ENCODE peak calls at places on chromosomes 11 and 22, in nine cellular contexts. I, D, J, W, G, S, N, F and Q are unnamed samples.
A peak's percentile ranks its signal among the peaks of the same experiment; 100 is the strongest.

GRCh38 chr22:23534201-23534850 is 45.8 kb downstream of the IGLL1 start:
- DNase-seq in N (no peak), D (no peak), F (no peak), W (no peak), I (no peak), G (no peak), J (no peak), S (no peak), Q (no peak)

GRCh38 chr11:122642971-122643370 is 12.6 kb upstream of the UBASH3B start:
- DNase-seq in S (peak; percentile 65), I (no peak), F (no peak), W (no peak), D (peak; percentile 60), N (peak; percentile 57), J (no peak), G (no peak), Q (no peak)

GRCh38 chr11:95544095-95544795 is 245.3 kb downstream of the FAM76B start:
- DNase-seq in N (peak; percentile 57), G (no peak), W (no peak), D (peak; percentile 66), I (no peak), F (no peak), J (no peak), S (peak; percentile 37), Q (no peak)

GRCh38 chr11:64745219-64745522 is 1.2 kb upstream of the RASGRP2 start:
- DNase-seq in N (no peak), I (peak; percentile 70), S (no peak), G (peak; percentile 72), D (no peak), J (peak; percentile 92), W (no peak), F (peak; percentile 71), Q (peak; percentile 54)

GRCh38 chr11:36793542-36793926 is 195.5 kb upstream of the RAG2 start:
- DNase-seq in F (no peak), I (peak; percentile 45), J (no peak), G (no peak), S (no peak), W (no peak), N (no peak), D (no peak), Q (no peak)

GRCh38 chr11:14042686-14043440 is 80.3 kb downstream of the SPON1 start:
- DNase-seq in J (no peak), W (no peak), S (no peak), I (no peak), N (no peak), F (no peak), D (no peak), G (no peak), Q (no peak)

GRCh38 chr22:21041937-21042336 is 3.8 kb upstream of the LRRC74B start:
- DNase-seq in J (no peak), I (no peak), S (peak; percentile 70), F (no peak), W (no peak), D (peak; percentile 68), G (no peak), N (peak; percentile 76), Q (no peak)

GRCh38 chr11:128903248-128904041 is 12.3 kb downstream of the KCNJ5 start:
- DNase-seq in F (no peak), W (no peak), D (peak; percentile 91), S (no peak), J (no peak), N (peak; percentile 59), G (no peak), I (peak; percentile 79), Q (peak; percentile 27)

GRCh38 chr22:23762866-23763578 is at the start of gene C22orf15:
- DNase-seq in N (peak; percentile 29), W (no peak), S (no peak), D (peak; percentile 47), I (peak; percentile 91), G (no peak), J (peak; percentile 34), F (no peak), Q (no peak)

GRCh38 chr11:68430384-68430783 is 30.2 kb upstream of the PPP6R3 start:
- DNase-seq in J (no peak), I (no peak), W (no peak), S (no peak), D (no peak), F (no peak), G (no peak), N (no peak), Q (no peak)

GRCh38 chr22:37138879-37139561 is 10.7 kb downstream of the IL2RB start:
- DNase-seq in W (no peak), S (peak; percentile 15), I (no peak), D (no peak), J (no peak), F (no peak), N (no peak), G (no peak), Q (no peak)

GRCh38 chr22:33227791-33228190 is 169.6 kb upstream of the SYN3 start:
- DNase-seq in I (no peak), S (no peak), N (no peak), W (no peak), F (no peak), D (peak; percentile 18), J (no peak), G (no peak), Q (no peak)

GRCh38 chr22:46357711-46358505 is 22.4 kb downstream of the TRMU start:
- DNase-seq in W (no peak), J (no peak), D (no peak), G (no peak), S (no peak), N (no peak), I (no peak), F (no peak), Q (no peak)

GRCh38 chr22:29218758-29219408 is 13.2 kb downstream of the EMID1 start:
- DNase-seq in J (no peak), D (no peak), S (no peak), F (no peak), G (no peak), N (no peak), I (no peak), W (no peak), Q (no peak)

GRCh38 chr11:1761857-1762536 is 1.7 kb downstream of the CTSD start:
- DNase-seq in G (no peak), F (no peak), I (no peak), D (no peak), N (no peak), W (no peak), S (peak; percentile 56), J (no peak), Q (no peak)

DNA sequence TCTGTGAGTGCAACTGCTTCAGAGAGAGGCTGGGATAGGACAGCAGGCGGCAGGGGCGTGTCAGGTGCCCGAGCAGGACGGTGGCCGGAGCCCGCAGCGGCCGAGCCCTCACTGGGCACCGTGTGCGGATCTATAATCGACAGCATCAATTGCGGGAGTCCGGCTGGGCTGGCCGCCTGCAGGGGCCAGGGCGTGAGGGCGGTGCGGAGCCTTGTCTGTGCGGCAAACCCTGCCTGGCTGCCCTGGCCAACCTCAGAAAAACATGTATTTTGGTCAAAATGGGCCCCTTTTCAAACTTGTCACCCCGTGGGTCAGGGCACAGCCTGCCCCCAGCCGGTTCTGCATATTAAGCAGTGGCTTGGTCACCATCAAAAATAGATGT is 91.3 kb upstream of the KCNQ1OT1 start:
- DNase-seq in J (no peak), D (no peak), F (peak; percentile 45), W (no peak), N (no peak), G (no peak), I (no peak), S (no peak), Q (no peak)
- H3K4me3 ChIP-seq in J (peak overlapping the region; percentile 60), D (no peak overlapping the region), F (peak overlapping the region; percentile 55), W (peak overlapping the region; percentile 45), N (no peak overlapping the region), G (peak overlapping the region; percentile 53), I (peak overlapping the region; percentile 53), S (no peak overlapping the region), Q (peak overlapping the region; percentile 50)

DNA sequence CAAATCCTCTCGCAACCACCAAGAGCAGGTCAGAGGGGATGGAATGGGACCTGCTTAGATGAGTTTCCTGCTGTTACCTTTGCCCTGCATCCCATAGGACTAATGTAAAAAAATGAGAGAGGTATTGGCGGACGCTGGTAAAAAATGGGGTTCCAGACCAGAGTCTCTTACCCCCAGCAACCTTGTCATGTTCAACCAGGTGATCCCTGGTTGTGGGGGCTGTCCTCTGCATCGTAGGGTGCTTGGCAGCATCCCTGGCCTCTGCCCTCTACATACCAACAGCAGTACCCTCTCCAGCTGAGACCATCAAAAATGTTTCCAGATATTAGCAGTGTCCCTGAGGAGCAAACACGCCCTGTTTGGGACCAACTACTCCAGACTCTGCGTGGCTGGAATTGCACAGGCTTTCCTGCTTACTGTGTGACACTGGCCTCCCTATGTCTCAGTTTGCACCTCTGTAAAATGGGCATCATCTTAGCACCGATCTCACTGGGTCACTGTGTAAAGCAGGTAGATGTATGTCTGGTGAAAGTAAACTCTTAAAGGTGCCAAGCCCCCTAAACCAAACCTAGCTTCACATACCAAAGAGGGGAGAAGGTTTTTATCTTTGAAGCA is 1.5 kb downstream of the APOL6 start:
- DNase-seq in W (no peak), N (no peak), F (no peak), I (no peak), J (no peak), D (no peak), S (no peak), G (no peak), Q (no peak)
- H3K4me3 ChIP-seq in W (peak overlapping the region; percentile 63), N (no peak overlapping the region), F (peak overlapping the region; percentile 85), I (no peak overlapping the region), J (peak overlapping the region; percentile 88), D (peak overlapping the region; percentile 27), S (no peak overlapping the region), G (peak overlapping the region; percentile 80), Q (peak overlapping the region; percentile 83)

DNA sequence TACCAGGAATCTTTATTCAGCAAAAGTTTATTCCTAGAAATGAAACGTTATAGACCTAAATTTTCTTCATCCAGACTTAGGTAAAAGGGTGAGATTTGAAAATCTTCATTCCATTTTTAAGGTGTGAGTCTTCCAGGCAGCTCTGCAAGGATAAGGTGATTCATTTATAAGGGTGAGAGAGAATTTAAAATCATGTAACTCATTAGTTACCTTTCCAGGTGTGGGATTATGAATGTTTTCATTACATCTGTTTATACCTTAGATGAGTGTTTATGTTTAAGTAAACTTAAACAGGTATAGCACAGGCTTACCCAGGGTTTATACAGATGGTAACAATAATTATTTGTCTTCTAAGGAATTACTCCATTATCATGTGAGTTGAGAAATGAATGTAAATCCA is 2.8 kb downstream of the PRSS23 start:
- DNase-seq in G (no peak), I (no peak), J (no peak), S (no peak), N (no peak), W (no peak), D (no peak), F (no peak), Q (no peak)
- H3K4me3 ChIP-seq in G (no peak overlapping the region), I (no peak overlapping the region), J (no peak overlapping the region), S (peak overlapping the region; percentile 88), N (no peak overlapping the region), W (peak overlapping the region; percentile 90), D (no peak overlapping the region), F (peak overlapping the region; percentile 71), Q (no peak overlapping the region)

GRCh38 chr11:66970371-66970807 is 4.7 kb upstream of the C11orf86 start:
- DNase-seq in S (no peak), W (no peak), F (no peak), J (no peak), G (no peak), N (no peak), I (no peak), D (no peak), Q (no peak)
- H3K4me3 ChIP-seq in S (no peak overlapping the region), W (no peak overlapping the region), F (no peak overlapping the region), J (no peak overlapping the region), G (no peak overlapping the region), N (no peak overlapping the region), I (no peak overlapping the region), D (no peak overlapping the region), Q (no peak overlapping the region)